ENCODE peak calls at places on chromosome 13, in seven cellular contexts. B, K, X, T, P, D and Z are unnamed samples.

GRCh38 chr13:33918199-33918932 is 100.4 kb downstream of the RFC3 start:
- DNase-seq in B (peak; percentile 62), X (peak; percentile 78), T (peak; percentile 85), D (no peak), K (peak; percentile 71), P (peak; percentile 85), Z (peak; percentile 94)

GRCh38 chr13:26996965-26997752 is 174.5 kb downstream of the USP12 start:
- DNase-seq in K (no peak), T (no peak), P (no peak), D (no peak), X (no peak), B (no peak), Z (no peak)

GRCh38 chr13:100954430-100955361 is 280.1 kb upstream of the TMTC4 start:
- DNase-seq in T (peak; percentile 14), D (no peak), X (no peak), P (peak; percentile 1), K (peak; percentile 4), B (peak; percentile 20), Z (peak; percentile 4)

GRCh38 chr13:60663788-60664187 is 266.8 kb downstream of the TDRD3 start:
- DNase-seq in P (no peak), D (no peak), T (no peak), K (no peak), X (no peak), B (no peak), Z (no peak)

GRCh38 chr13:32624441-32624840 is 38.2 kb downstream of the PDS5B start:
- DNase-seq in T (peak; percentile 42), D (no peak), K (peak; percentile 12), X (no peak), B (peak; percentile 24), P (peak; percentile 12), Z (no peak)

GRCh38 chr13:94620286-94620896 is 18.7 kb downstream of the GPR180 start:
- DNase-seq in P (peak; percentile 58), K (peak; percentile 41), X (peak; percentile 54), D (no peak), T (peak; percentile 36), B (peak; percentile 72), Z (no peak)

GRCh38 chr13:113272791-113273190 is 24.2 kb upstream of the LAMP1 start:
- DNase-seq in P (no peak), X (no peak), T (no peak), K (no peak), D (no peak), B (no peak), Z (no peak)

GRCh38 chr13:52850396-52851152 is 2.1 kb upstream of the PCDH8 start:
- DNase-seq in B (peak; percentile 27), D (peak; percentile 89), T (peak; percentile 34), K (peak; percentile 7), X (peak; percentile 61), P (peak; percentile 53), Z (peak; percentile 68)

GRCh38 chr13:111855786-111856185 is 211.2 kb upstream of the SOX1 start:
- DNase-seq in D (no peak), B (no peak), P (no peak), K (no peak), X (no peak), T (no peak), Z (no peak)

GRCh38 chr13:73967397-73968165 is 166.6 kb downstream of the KLF12 start:
- DNase-seq in B (peak; percentile 17), K (no peak), X (no peak), P (no peak), T (no peak), D (no peak), Z (no peak)

GRCh38 chr13:39777527-39778061 is 122.1 kb downstream of the COG6 start:
- DNase-seq in P (peak; percentile 87), D (no peak), X (peak; percentile 81), B (peak; percentile 96), T (peak; percentile 84), K (peak; percentile 90), Z (peak; percentile 94)

GRCh38 chr13:80979035-80979641 is 638.2 kb upstream of the SPRY2 start:
- DNase-seq in P (peak; percentile 90), D (no peak), K (peak; percentile 54), B (peak; percentile 90), X (peak; percentile 85), T (peak; percentile 80), Z (peak; percentile 46)

GRCh38 chr13:27131202-27131623 is 40.4 kb downstream of the USP12 start:
- DNase-seq in K (peak; percentile 55), D (no peak), P (no peak), B (peak; percentile 68), X (peak; percentile 22), T (peak; percentile 33), Z (peak; percentile 24)

GRCh38 chr13:22081430-22081829 is 410.6 kb downstream of the FGF9 start:
- DNase-seq in X (no peak), P (no peak), T (no peak), K (no peak), B (no peak), D (no peak), Z (no peak)

GRCh38 chr13:103521532-103521931 is 455.3 kb upstream of the SLC10A2 start:
- DNase-seq in X (no peak), T (no peak), P (no peak), D (no peak), B (no peak), K (no peak), Z (no peak)

GRCh38 chr13:112452380-112453206 is 76.4 kb downstream of the SPACA7 start:
- DNase-seq in D (peak; percentile 64), T (no peak), K (no peak), X (no peak), B (no peak), P (no peak), Z (no peak)

GRCh38 chr13:85626603-85627002 is 172.6 kb downstream of the SLITRK6 start:
- DNase-seq in D (no peak), T (no peak), P (no peak), X (no peak), K (no peak), B (no peak), Z (no peak)

GRCh38 chr13:112175162-112176075 is 108.5 kb downstream of the SOX1 start:
- DNase-seq in P (no peak), X (no peak), B (no peak), D (no peak), T (no peak), K (no peak), Z (no peak)

DNA sequence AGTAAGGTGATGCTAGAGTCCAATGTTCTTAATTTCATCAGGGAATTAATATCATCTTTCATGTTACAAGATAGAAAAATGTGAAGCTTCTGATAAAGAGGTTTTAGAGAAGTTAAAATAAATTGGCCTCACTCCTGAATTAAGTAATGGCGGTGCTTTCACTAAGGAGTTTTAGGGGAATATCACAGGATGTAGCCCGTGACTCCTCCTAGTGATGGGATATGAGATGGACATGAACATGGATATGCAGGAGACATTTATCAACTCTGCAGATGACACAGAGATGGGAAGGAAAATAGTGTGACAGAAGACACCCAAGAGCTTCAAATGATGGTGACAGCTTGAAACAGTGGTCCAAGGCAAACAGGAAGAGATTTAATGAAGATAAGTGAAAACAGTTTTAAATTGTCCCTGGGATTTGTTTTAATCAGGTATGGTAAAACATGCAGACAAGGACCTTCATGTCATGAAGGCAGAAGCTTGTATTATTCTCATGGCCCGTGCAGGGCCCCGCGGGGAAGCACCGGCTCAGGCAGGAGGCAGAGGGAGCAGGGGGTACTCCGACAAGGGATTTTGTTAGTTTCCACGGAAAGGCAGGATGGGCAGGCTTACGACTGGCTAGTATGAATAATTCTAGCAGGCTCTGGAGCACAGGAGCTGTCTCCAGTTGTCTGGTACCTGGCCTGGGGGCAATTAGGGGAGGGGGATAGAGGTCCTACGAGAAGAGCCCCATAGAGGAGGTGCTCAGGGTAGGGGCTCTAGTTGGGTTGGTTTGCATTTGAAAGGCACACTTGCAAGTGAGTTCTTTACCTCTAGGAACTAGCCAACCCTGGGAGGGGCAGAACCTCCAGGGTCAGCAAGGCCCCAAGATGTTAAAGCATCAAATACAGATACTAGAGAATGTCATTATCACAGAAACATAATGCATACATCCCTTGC is 38.7 kb upstream of the FARP1 start:
- DNase-seq in B (peak; percentile 39), D (no peak), T (peak; percentile 27), K (peak; percentile 43), X (no peak), P (peak; percentile 27), Z (peak; percentile 58)
- TF ChIP-seq CTCF in B (peak; percentile 47), D (no peak), T (peak; percentile 29), K (peak; percentile 41), X (peak; percentile 46), P (peak; percentile 29), Z (peak; percentile 12)

GRCh38 chr13:50891206-50891605 is 18.4 kb upstream of the RNASEH2B start:
- DNase-seq in P (no peak), T (no peak), X (no peak), K (no peak), D (no peak), B (no peak), Z (no peak)

GRCh38 chr13:50892162-50892944 is 17.2 kb upstream of the RNASEH2B start:
- DNase-seq in T (no peak), P (no peak), B (no peak), K (no peak), D (no peak), X (no peak), Z (no peak)

GRCh38 chr13:50893211-50893852 is 16.3 kb upstream of the RNASEH2B start:
- DNase-seq in P (no peak), T (peak; percentile 18), X (peak; percentile 16), D (no peak), K (peak; percentile 19), B (peak; percentile 72), Z (no peak)

GRCh38 chr13:50894042-50894441 is 15.5 kb upstream of the RNASEH2B start:
- DNase-seq in B (no peak), K (no peak), T (no peak), P (no peak), X (no peak), D (no peak), Z (no peak)

DNA sequence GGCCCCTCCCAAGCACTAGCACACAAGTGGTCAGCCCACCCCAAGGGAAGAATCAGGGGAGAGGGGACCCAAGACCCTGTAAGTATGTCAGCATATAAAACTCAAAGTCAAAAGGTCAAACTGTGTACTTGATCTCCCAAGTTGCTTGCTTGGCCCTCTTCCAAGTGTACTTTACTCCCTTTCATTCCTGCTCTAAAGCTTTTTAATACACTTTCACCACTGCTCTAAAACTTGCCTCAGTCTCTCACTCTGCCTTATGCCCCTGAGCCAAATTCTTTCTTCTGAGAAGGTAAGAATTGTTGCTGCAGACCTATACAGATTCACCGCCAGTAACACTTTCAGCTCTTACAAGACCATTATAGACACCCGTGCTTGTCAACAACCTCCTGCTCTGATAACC is 15.1 kb upstream of the RNASEH2B start:
- DNase-seq in P (no peak), K (no peak), D (no peak), B (no peak), T (no peak), X (no peak), Z (no peak)
- H3K4me3 ChIP-seq in P (no peak overlapping the region), K (no peak overlapping the region), D (no peak overlapping the region), B (no peak overlapping the region), T (no peak overlapping the region), X (no peak overlapping the region), Z (no peak overlapping the region)

DNA sequence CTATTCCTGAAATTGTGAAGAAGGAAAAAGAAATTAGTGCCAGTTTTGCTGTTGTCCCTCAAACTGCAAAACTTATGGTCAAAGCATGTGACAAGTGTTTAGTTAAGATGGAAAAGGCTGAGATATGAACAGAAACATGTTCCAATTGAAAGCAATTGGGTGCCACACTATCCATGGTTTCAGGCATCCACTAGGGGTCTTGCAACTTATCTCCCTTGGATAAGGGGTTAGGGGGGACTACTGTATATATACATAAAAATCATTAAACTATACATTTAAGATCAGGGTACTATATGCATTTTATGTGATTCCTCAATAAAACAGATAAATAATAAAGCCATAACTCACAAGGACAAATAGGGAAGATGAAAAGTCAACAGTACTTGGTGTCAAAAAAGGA is 8.3 kb downstream of the SPART start:
- DNase-seq in T (no peak), X (no peak), B (no peak), D (no peak), P (no peak), K (no peak), Z (no peak)
- TF ChIP-seq CTCF in T (no peak), X (no peak), B (peak; percentile 0), D (no peak), P (no peak), K (no peak), Z (no peak)

GRCh38 chr13:46129124-46129523 is 24.3 kb upstream of the CPB2 start:
- DNase-seq in T (no peak), D (no peak), X (no peak), B (no peak), P (no peak), K (no peak), Z (no peak)
- H3K4me3 ChIP-seq in T (no peak overlapping the region), D (no peak overlapping the region), X (no peak overlapping the region), B (no peak overlapping the region), P (no peak overlapping the region), K (no peak overlapping the region), Z (no peak overlapping the region)